ENCODE peak calls at places on chromosomes 1 and 21, in five cellular contexts. Z, I, Y, F and W are unnamed samples.

GRCh38 chr21:45041984-45042663 is 32.3 kb upstream of the ADARB1 start:
- DNase-seq in I (no peak), Z (no peak), Y (no peak), F (no peak), W (no peak)

GRCh38 chr1:42618866-42619265 is 39.4 kb upstream of the PPIH start:
- DNase-seq in I (no peak), Y (no peak), Z (no peak), F (no peak), W (no peak)

GRCh38 chr1:119686661-119687060 is 25.1 kb upstream of the PHGDH start:
- DNase-seq in F (no peak), Y (no peak), Z (no peak), I (peak), W (no peak)

GRCh38 chr1:29475256-29475800 is 239.0 kb downstream of the PTPRU start:
- DNase-seq in Z (no peak), Y (no peak), F (no peak), I (no peak), W (peak)

GRCh38 chr1:34887593-34887992 is 28.0 kb upstream of the SMIM12 start:
- DNase-seq in F (no peak), Y (no peak), Z (no peak), I (no peak), W (no peak)

GRCh38 chr1:171257207-171258052 is 9.1 kb downstream of the FMO1 start:
- DNase-seq in I (peak), Z (no peak), F (no peak), Y (peak), W (peak)

GRCh38 chr1:55071477-55071876 is 32.1 kb downstream of the PCSK9 start:
- DNase-seq in I (no peak), F (no peak), Z (peak), Y (no peak), W (no peak)

GRCh38 chr1:4488018-4488417 is 166.4 kb upstream of the AJAP1 start:
- DNase-seq in Z (no peak), Y (no peak), F (no peak), I (no peak), W (no peak)

GRCh38 chr1:221174598-221174997 is 295.4 kb downstream of the HLX start:
- DNase-seq in I (no peak), Y (no peak), F (no peak), Z (no peak), W (no peak)

GRCh38 chr21:32807717-32808380 is 36.3 kb upstream of the PAXBP1 start:
- DNase-seq in F (no peak), I (no peak), Y (no peak), Z (no peak), W (no peak)

GRCh38 chr1:205500240-205501218 is 3.9 kb upstream of the CDK18 start:
- DNase-seq in Y (no peak), F (no peak), Z (no peak), I (no peak), W (no peak)

GRCh38 chr1:168372307-168372706 is 91.6 kb downstream of the TBX19 start:
- DNase-seq in Y (no peak), I (no peak), F (no peak), Z (no peak), W (no peak)

DNA sequence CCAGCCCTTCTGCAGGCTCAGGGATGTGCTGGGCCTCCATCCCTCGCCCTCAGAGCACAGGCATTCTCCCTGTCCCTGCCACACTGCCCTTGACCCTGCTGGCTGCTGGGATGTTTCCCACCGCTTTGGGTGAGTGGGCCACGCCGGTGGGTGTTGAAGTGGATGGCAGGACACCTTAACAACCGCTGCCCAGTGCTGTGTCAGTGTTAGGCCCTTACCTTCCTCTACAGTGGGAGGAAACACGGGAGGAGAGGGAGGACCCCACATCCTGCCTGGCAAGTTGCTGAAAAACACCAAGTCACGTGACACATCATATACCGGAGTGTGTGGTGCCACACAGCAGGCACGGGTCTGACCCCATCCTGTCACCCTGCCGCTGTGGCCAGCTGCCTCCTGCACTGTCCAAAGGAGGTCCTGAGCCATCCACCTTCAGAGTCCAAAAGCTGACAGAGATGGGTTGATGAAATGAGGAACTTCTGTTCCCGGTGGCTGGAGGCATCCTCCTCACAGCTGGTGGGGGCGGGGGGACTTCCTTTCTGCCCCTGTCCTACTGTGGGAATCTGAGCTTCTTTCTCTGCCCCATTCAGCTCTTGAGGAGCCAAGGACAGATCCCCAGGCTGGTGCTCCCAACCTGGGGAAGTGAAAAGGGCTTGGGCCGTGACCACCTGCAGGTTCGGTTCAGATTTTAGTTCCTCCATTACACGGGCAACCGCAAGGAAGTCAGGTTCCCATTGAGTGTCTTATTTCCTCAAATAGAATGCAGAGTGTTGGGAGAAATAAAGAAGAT is 3.2 kb upstream of the THEMIS2 start:
- DNase-seq in F (no peak), Y (no peak), Z (peak), I (no peak), W (no peak)
- H3K4me3 ChIP-seq in F (no peak), Y (no peak), Z (peak), I (no peak), W (no peak)

DNA sequence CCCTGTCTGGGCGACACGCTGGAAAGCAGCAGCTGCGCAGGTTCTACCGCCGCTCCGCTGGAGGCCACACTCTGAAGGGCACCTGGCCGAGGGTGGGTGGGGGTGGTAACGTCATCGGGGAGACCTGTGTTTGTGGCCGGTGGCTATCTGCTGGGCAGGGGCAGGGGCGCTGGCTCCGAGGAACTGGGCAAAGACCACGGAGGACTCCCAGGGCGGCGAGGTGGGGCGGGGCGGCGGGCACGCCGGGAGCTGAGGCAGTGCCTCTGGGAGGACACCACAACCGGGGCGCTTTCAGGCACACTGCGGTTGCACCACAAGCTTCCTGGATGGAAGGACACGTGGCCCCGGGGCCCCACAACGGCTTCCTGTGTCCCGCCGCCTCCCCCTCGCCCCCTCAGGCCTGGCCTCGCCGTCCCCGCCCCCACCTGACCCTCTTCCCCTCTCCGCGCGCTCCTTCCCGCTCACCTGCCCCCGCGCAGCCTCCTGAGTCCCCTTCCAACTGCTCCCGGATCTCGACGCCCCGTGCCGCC is 3.3 kb upstream of the DENND2D start:
- DNase-seq in Y (peak), F (peak), Z (peak), I (peak), W (peak)
- H3K4me3 ChIP-seq in Y (peak), F (peak), Z (peak), I (peak), W (peak)

GRCh38 chr1:68197891-68198290 is 34.4 kb downstream of the WLS start:
- DNase-seq in Z (no peak), I (peak), Y (no peak), F (no peak), W (no peak)
- H3K4me3 ChIP-seq in Z (no peak), I (no peak), Y (no peak), F (no peak), W (no peak)

DNA sequence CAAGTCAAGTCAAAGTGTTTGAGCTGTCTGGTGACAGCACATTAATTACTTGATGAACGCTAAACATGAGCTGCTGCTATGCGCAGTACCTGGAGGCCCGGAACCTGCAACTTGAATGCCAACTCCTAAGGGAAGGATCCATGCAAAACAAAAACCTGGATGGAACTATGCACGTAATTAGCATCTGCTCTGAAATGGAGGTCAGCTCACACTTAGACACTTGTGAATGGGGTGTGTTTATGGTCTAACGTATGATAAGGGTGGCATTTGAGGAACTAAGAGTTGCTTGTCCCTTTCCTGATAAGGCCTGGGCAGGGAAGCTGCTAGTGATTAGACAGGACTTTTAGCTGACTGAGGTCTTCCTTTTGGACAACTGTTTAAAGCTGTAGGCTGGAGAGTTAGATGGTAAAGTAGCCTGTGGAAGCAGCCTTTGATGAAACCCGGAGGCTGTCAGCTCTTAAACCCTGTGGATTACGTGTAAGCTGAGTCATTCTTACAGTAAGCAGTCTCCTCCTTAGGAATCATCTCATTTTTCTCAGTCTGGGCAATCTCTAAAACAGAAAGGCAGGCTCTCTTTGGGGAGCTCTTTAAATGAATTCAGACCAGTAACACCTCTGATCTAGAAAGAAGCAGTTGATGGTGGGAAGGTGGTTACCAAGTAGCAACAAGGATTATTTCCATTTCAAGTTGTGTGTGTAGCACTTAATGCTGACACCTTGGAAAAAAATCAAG is 6.8 kb downstream of the TENT5C start:
- DNase-seq in F (no peak), Z (no peak), Y (no peak), I (no peak), W (no peak)
- H3K4me3 ChIP-seq in F (no peak), Z (no peak), Y (no peak), I (no peak), W (peak)

DNA sequence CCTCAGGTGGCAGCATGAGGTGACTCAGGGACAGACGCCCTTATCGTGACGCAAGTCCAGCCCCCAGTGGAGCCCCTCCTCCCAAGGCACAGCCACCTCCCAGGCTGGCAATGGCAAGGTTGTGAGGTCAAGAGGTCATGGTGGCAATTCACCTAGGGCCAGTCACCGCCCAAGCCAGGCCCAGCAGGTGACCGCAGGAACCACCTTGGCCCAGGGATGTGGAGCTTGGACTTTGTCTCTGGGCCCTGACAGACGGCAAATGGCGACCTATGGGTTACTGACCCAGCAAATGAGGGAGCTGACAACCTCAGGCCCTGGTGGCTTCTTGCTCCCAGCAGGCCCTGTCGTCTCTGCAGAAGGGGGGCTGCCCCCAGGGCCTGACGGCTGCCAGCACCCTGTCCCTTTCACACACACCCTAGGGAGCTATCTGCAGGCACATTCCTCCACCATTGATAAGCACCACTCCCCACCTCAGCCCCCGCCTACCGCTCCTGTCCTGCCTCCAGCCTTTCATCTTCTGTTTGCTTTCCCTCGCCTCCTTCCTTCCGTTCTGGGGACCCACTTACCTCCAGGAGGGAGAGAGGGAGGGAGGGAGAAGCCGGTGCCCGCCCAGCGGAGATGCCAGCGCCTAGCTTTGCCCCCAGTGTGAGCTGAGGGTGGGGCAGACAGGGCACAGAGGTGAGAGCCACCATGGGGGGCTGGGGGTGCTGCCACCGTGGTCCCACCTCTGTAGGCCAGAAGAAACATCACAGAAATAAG is 12.1 kb downstream of the EPHA2 start:
- DNase-seq in Y (no peak), F (peak), I (peak), Z (no peak), W (peak)
- H3K4me3 ChIP-seq in Y (no peak), F (no peak), I (no peak), Z (no peak), W (no peak)

DNA sequence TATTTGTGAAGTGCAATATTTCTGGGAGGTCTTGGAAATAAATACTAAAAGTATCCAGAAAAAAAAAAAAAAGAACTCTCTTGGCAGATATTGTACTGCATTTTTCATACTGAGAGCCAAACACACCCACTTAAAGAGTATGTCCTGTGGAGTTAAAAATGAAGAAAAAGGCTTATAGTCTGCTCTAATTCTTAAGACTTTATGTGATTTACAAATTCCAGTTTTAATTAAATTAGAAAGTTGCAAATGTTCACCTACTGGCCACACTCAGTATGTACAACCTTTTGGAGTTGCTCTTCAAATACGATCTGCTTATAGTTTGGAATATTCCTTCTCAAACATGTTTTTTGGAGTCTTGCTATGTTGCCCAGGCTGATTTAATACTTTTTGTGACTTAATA is 107.6 kb downstream of the LEPR start:
- DNase-seq in F (no peak), Y (no peak), I (no peak), Z (no peak), W (no peak)
- H3K4me3 ChIP-seq in F (no peak), Y (peak), I (no peak), Z (no peak), W (no peak)

GRCh38 chr1:244231572-244232315 is 180.7 kb downstream of the ZBTB18 start:
- DNase-seq in I (peak), Y (no peak), F (no peak), Z (no peak), W (peak)
- H3K4me3 ChIP-seq in I (no peak), Y (peak), F (no peak), Z (no peak), W (peak)

DNA sequence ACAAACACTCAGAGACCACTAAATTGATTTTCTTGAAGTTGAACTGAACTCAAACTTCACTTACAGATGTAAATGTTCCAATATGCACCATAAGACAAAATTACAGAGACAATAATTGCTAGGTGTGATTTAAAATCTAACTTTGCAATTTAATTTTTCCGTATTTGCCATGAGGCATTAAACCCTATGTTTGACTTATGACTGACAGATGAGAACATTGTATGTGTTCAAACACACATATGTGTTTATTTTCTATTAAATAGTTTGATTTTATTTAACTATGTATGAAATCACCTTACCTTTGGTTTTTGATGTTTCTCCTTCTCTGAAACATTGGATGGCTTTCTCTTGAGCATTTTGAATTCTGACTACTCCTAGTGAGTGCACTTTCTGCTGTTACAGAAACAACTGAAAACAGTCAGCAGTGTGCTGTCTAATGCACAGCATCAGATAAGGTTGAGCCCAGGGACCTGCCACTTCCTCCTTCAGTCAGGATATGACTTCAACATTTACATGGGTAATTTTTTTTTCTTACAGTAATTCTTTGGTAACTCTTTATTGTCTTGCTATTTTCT is at the start of gene SAMSN1:
- DNase-seq in Z (no peak), F (peak), Y (peak), I (no peak), W (peak)
- H3K4me3 ChIP-seq in Z (no peak), F (no peak), Y (peak), I (no peak), W (peak)

GRCh38 chr1:207031632-207032258 is 811 bp downstream of the C1orf116 start:
- DNase-seq in Y (no peak), Z (no peak), F (no peak), I (peak), W (peak)

GRCh38 chr1:207033302-207033701 is 746 bp upstream of the C1orf116 start:
- DNase-seq in I (no peak), F (no peak), Z (no peak), Y (no peak), W (no peak)

GRCh38 chr1:207034208-207034607 is 1.7 kb upstream of the C1orf116 start:
- DNase-seq in Y (no peak), F (no peak), Z (no peak), I (no peak), W (no peak)

GRCh38 chr1:207031016-207031415 is 1.5 kb downstream of the C1orf116 start:
- DNase-seq in Z (no peak), I (no peak), F (no peak), Y (no peak), W (no peak)

DNA sequence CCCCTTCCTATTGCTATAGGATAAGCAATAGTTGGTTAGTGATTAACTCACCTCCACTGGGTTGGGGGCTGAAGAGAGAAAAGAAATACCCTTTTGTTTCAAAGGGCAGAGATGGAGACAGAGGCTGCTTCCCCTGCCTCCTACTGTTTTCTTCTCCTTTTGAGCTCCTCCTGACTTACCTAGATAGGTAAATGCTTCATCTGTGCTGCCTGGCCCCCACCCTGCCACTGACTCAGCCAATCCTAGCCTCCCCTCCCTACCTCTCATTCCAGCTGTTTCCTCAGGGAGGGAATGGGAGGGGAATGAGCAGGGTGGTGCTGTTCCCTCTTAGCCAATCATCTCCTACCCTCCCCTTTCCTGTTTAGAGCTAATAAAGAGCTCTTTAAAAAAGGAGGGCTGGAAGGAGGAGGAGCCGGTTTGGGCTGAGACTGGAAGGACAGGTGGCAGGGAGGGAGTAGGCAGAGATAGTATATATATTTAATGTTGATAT is at the start of gene C1orf116:
- DNase-seq in Z (no peak), I (peak), F (peak), Y (no peak), W (peak)
- H3K4me3 ChIP-seq in Z (no peak), I (peak), F (peak), Y (no peak), W (peak)